ENCODE peak calls at places on chromosomes 3 and 15, in ten cellular contexts. V is CD8-positive, alpha-beta memory T cell; A is SW480; N is M059J; B is NCI-H1092; T is caudate nucleus; U is left lung; D is NCI-H2171 treated with DMSO at 0.1 percent for 48 hours; G is posterior cingulate gyrus; J is astrocyte. I is an unnamed sample.

GRCh38 chr15:38883987-38884386 is 319.4 kb upstream of the RASGRP1 start:
- DNase-seq in J (peak; percentile 62), G (no peak), A (no peak), D (peak; percentile 92), B (no peak), T (no peak), N (peak; percentile 94), U (no peak), V (no peak), I (no peak)

GRCh38 chr15:33126559-33127290 is 67.8 kb downstream of the FMN1 start:
- DNase-seq in V (peak; percentile 63), N (peak; percentile 96), J (peak; percentile 91), A (peak; percentile 79), G (peak; percentile 33), T (no peak), U (peak; percentile 61), D (peak; percentile 98), B (peak; percentile 60), I (peak; percentile 95)

GRCh38 chr3:151864423-151865101 is 8.9 kb upstream of the SUCNR1 start:
- DNase-seq in G (no peak), D (no peak), T (no peak), A (no peak), U (no peak), B (no peak), N (peak; percentile 94), J (peak; percentile 81), V (no peak), I (peak; percentile 32)

GRCh38 chr3:172982731-172983364 is 158.2 kb downstream of the SPATA16 start:
- DNase-seq in G (no peak), V (no peak), T (no peak), B (no peak), D (peak; percentile 25), U (no peak), J (no peak), N (peak; percentile 24), A (peak; percentile 2), I (peak; percentile 33)

GRCh38 chr15:70121656-70122297 is 24.1 kb upstream of the TLE3 start:
- DNase-seq in V (no peak), U (no peak), A (no peak), G (no peak), B (no peak), J (peak; percentile 97), D (peak; percentile 43), N (peak; percentile 24), T (no peak), I (no peak)

GRCh38 chr3:99747915-99748314 is 69.7 kb upstream of the CMSS1 start:
- DNase-seq in G (no peak), T (no peak), N (peak; percentile 80), A (peak; percentile 36), D (no peak), V (no peak), B (no peak), U (no peak), J (peak; percentile 45), I (peak; percentile 67)

GRCh38 chr3:172626241-172626640 is 84.6 kb downstream of the NCEH1 start:
- DNase-seq in N (peak; percentile 79), A (peak; percentile 16), T (no peak), U (no peak), V (no peak), G (no peak), B (no peak), J (peak; percentile 63), D (no peak), I (no peak)

GRCh38 chr15:63288778-63289378 is 11.5 kb downstream of the APH1B start:
- DNase-seq in U (no peak), J (no peak), T (no peak), N (peak; percentile 67), G (no peak), V (peak; percentile 23), D (peak; percentile 85), A (peak; percentile 38), B (peak; percentile 4), I (peak; percentile 89)

GRCh38 chr3:115713247-115713646 is 89.9 kb downstream of the GAP43 start:
- DNase-seq in A (no peak), G (no peak), T (no peak), V (no peak), B (peak; percentile 96), J (peak; percentile 74), D (peak; percentile 99), N (no peak), U (peak; percentile 58), I (no peak)

GRCh38 chr3:53255775-53256703 is at the start of gene TKT:
- DNase-seq in U (peak; percentile 91), A (peak; percentile 86), J (peak; percentile 69), G (peak; percentile 65), V (peak; percentile 68), N (peak; percentile 75), B (peak; percentile 42), D (peak; percentile 62), T (peak; percentile 81), I (peak; percentile 80)

GRCh38 chr15:47431501-47431900 is 285.8 kb upstream of the SEMA6D start:
- DNase-seq in T (no peak), D (no peak), B (no peak), U (no peak), A (no peak), N (peak; percentile 70), G (no peak), V (no peak), J (peak; percentile 90), I (no peak)

GRCh38 chr3:160163259-160163878 is 61.9 kb upstream of the C3orf80 start:
- DNase-seq in D (peak; percentile 26), U (no peak), B (no peak), G (no peak), J (no peak), A (peak; percentile 49), N (peak; percentile 38), V (no peak), T (no peak), I (peak; percentile 47)

GRCh38 chr3:31226331-31226730 is 306.4 kb upstream of the STT3B start:
- DNase-seq in V (peak; percentile 53), J (no peak), A (no peak), D (no peak), T (no peak), B (no peak), N (no peak), U (no peak), G (no peak), I (no peak)

GRCh38 chr3:55180936-55181535 is 253.2 kb upstream of the LRTM1 start:
- DNase-seq in G (no peak), T (peak; percentile 2), U (no peak), J (no peak), B (no peak), V (no peak), D (peak; percentile 1), N (peak; percentile 51), A (no peak), I (peak; percentile 31)

GRCh38 chr15:64775551-64776401 is at the start of gene RBPMS2:
- DNase-seq in A (no peak), B (no peak), D (no peak), T (no peak), N (peak; percentile 33), U (no peak), G (no peak), J (no peak), V (no peak), I (no peak)

GRCh38 chr15:69612112-69612511 is 159.5 kb downstream of the RPLP1 start:
- DNase-seq in J (no peak), U (no peak), T (no peak), D (no peak), G (no peak), N (no peak), B (peak; percentile 11), V (no peak), A (no peak), I (no peak)

GRCh38 chr3:175526609-175527280 is 667.6 kb downstream of the NAALADL2 start:
- DNase-seq in G (no peak), V (no peak), T (no peak), A (no peak), B (no peak), U (no peak), N (peak; percentile 39), J (peak; percentile 4), D (no peak), I (no peak)

GRCh38 chr3:150544726-150545125 is 1.6 kb downstream of the SERP1 start:
- DNase-seq in N (peak; percentile 38), B (no peak), V (no peak), U (no peak), T (no peak), G (no peak), J (peak; percentile 35), A (no peak), D (peak; percentile 13), I (no peak)

GRCh38 chr15:100265641-100266035 is 76.1 kb downstream of the ADAMTS17 start:
- DNase-seq in V (no peak), G (no peak), D (no peak), A (no peak), U (no peak), J (no peak), T (no peak), B (no peak), N (no peak), I (no peak)

GRCh38 chr15:70503073-70503745 is 260.1 kb downstream of the UACA start:
- DNase-seq in B (no peak), D (no peak), V (no peak), T (no peak), G (no peak), N (no peak), A (no peak), U (no peak), J (no peak), I (no peak)

GRCh38 chr3:114151091-114151490 is 27.8 kb downstream of the DRD3 start:
- DNase-seq in T (no peak), G (no peak), N (no peak), U (no peak), A (no peak), B (no peak), J (no peak), D (no peak), V (no peak), I (no peak)

I was measured in HT-29.